ENCODE peak calls at places on chromosomes 6 and 20, in five cellular contexts. H is lower lobe of right lung, L is brain microvascular endothelial cell, R is A549, I is SJCRH30. N is an unnamed sample.
A peak's percentile ranks its signal among the peaks of the same experiment; 100 is the strongest.

GRCh38 chr6:124535746-124536145 is 426.5 kb upstream of the RNF217 start:
- DNase-seq in H (no peak), L (peak; percentile 70), R (peak; percentile 24), I (no peak), N (no peak)

GRCh38 chr6:30450908-30451818 is 38.1 kb upstream of the HLA-E start:
- DNase-seq in H (peak; percentile 71), L (peak; percentile 56), R (no peak), I (peak; percentile 9), N (no peak)

GRCh38 chr6:159169193-159169555 is at the start of gene FNDC1:
- DNase-seq in H (peak; percentile 61), L (no peak), R (peak; percentile 2), I (no peak), N (peak; percentile 52)

GRCh38 chr6:80528115-80528514 is 421.6 kb downstream of the BCKDHB start:
- DNase-seq in H (no peak), L (no peak), R (no peak), I (no peak), N (no peak)

GRCh38 chr20:13336308-13337089 is 115.4 kb downstream of the ISM1 start:
- DNase-seq in H (no peak), L (no peak), R (peak; percentile 96), I (no peak), N (no peak)

GRCh38 chr20:61308171-61308795 is 56.2 kb downstream of the CDH4 start:
- DNase-seq in H (no peak), L (no peak), R (no peak), I (no peak), N (no peak)

GRCh38 chr6:28311139-28311823 is 24.7 kb downstream of the ZSCAN31 start:
- DNase-seq in H (no peak), L (no peak), R (no peak), I (peak; percentile 65), N (peak; percentile 91)

GRCh38 chr20:42649716-42650115 is 540.0 kb downstream of the PTPRT start:
- DNase-seq in H (no peak), L (no peak), R (no peak), I (no peak), N (no peak)

GRCh38 chr6:31393932-31394331 is 9.5 kb upstream of the MICA start:
- DNase-seq in H (no peak), L (no peak), R (no peak), I (no peak), N (no peak)

GRCh38 chr20:25338112-25339023 is 52.3 kb downstream of the ABHD12 start:
- DNase-seq in H (no peak), L (no peak), R (peak; percentile 35), I (no peak), N (no peak)

GRCh38 chr20:9374480-9374879 is 139.9 kb upstream of the LAMP5 start:
- DNase-seq in H (no peak), L (no peak), R (no peak), I (no peak), N (no peak)

GRCh38 chr20:13008761-13009681 is at the start of gene SPTLC3:
- DNase-seq in H (no peak), L (peak; percentile 21), R (no peak), I (no peak), N (no peak)

GRCh38 chr20:61860588-61860987 is 205.1 kb downstream of the TAF4 start:
- DNase-seq in H (no peak), L (no peak), R (no peak), I (no peak), N (no peak)

GRCh38 chr20:58213112-58213511 is 15.3 kb downstream of the ANKRD60 start:
- DNase-seq in H (no peak), L (no peak), R (peak; percentile 29), I (no peak), N (no peak)

GRCh38 chr6:106287215-106287614 is 38.3 kb downstream of the ATG5 start:
- DNase-seq in H (no peak), L (no peak), R (no peak), I (no peak), N (no peak)

GRCh38 chr6:129329677-129330076 is 380.3 kb downstream of the ARHGAP18 start:
- DNase-seq in H (no peak), L (no peak), R (no peak), I (peak; percentile 3), N (no peak)

GRCh38 chr6:137044366-137045220 is at the start of gene IL20RA:
- DNase-seq in H (peak; percentile 74), L (no peak), R (no peak), I (no peak), N (peak; percentile 22)

GRCh38 chr6:8174571-8174970 is 72.2 kb upstream of the EEF1E1 start:
- DNase-seq in H (no peak), L (no peak), R (no peak), I (no peak), N (no peak)

GRCh38 chr6:105174512-105174911 is 5.3 kb downstream of the POPDC3 start:
- DNase-seq in H (no peak), L (no peak), R (peak; percentile 41), I (no peak), N (no peak)

GRCh38 chr6:122114733-122115132 is 284.7 kb upstream of the HSF2 start:
- DNase-seq in H (no peak), L (no peak), R (no peak), I (no peak), N (no peak)

GRCh38 chr6:132218063-132218696 is 183.1 kb downstream of the MOXD1 start:
- DNase-seq in H (no peak), L (peak; percentile 45), R (no peak), I (peak; percentile 47), N (no peak)

GRCh38 chr6:15769471-15770088 is 106.8 kb upstream of the DTNBP1 start:
- DNase-seq in H (no peak), L (no peak), R (no peak), I (peak; percentile 10), N (peak; percentile 47)

GRCh38 chr20:59586613-59587012 is 17.7 kb upstream of the PHACTR3 start:
- DNase-seq in H (no peak), L (no peak), R (no peak), I (no peak), N (no peak)

GRCh38 chr6:128363424-128363823 is 157.0 kb downstream of the PTPRK start:
- DNase-seq in H (no peak), L (no peak), R (no peak), I (no peak), N (no peak)

DNA sequence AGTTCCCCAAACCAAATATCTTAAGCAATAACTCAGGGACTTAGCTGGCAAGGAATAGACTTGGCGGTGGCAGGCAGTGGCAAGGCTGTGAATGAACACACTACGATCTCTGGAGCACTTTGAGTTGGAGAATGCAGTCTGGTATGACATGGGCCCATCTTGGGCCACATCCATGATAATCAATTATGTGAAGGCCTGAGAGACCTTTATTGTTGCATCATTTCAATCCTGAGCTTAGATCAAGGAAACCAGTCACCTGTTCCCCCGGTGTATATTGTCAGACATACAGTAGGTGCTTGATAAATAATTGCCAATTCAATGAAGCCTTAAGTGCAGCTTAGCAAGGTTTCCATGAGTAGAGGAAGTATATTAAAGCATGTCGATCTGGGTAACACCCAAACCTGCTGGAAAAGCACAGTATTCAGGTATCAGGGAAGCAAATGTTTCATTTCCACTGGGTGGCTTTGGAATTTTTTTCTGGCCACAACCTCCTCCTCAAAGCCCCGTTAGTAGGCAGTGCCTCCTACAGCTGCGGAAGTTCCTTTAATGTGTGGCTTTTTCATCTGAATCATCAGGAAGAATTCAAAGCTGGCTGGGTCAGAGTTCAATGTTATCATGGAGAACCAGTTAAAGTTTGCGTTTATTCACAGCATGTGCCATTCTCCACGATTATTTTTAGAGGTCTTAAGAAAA is 10.2 kb downstream of the CASS4 start:
- DNase-seq in H (no peak), L (peak; percentile 79), R (peak; percentile 21), I (peak; percentile 87), N (no peak)
- H3K27ac ChIP-seq in H (peak overlapping the region; percentile 22), L (peak overlapping the region; percentile 61), R (peak overlapping the region; percentile 60), I (peak overlapping the region; percentile 71), N (no peak overlapping the region)

GRCh38 chr6:52560462-52560861 is 16.4 kb downstream of the TRAM2 start:
- DNase-seq in H (no peak), L (peak; percentile 71), R (no peak), I (no peak), N (no peak)
- H3K27ac ChIP-seq in H (no peak overlapping the region), L (peak overlapping the region; percentile 85), R (peak overlapping the region; percentile 33), I (no peak overlapping the region), N (no peak overlapping the region)

GRCh38 chr6:146265051-146265450 is 236.2 kb downstream of the GRM1 start:
- DNase-seq in H (no peak), L (no peak), R (no peak), I (no peak), N (no peak)
- H3K27ac ChIP-seq in H (no peak overlapping the region), L (no peak overlapping the region), R (no peak overlapping the region), I (no peak overlapping the region), N (no peak overlapping the region)

DNA sequence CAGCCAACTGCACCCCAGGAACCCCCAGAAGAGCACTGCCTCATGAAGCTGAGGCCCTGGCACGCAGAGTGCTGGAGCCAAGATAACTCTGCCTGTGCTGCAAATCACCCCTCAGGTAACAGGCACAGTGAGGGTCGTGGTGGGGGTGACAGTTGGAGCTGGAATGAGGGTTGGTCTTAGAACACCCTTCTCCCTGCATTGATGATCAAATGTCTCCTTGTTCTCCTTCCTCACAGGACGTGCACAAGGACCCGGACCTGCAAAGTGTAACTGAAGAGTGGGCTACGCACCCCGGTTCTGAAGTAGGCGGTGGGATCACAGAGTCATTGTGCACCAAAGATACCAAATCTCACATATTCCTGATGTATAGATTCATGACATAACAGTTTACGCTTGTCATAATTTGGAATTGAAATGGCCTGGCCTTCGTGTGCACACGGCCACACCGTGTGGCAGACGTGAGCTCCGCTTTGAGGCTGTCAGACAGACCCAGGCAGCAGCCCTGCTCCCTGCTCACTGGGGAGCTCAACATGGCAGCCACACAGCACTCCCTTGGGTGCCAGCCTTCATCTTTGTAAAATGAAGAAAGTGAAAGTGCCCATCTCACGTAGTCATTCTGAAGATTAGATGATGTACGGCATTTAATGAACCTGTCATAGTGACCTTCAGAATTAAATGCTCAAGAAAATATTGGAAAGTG is 8.8 kb downstream of the THBS2 start:
- DNase-seq in H (no peak), L (no peak), R (no peak), I (no peak), N (no peak)
- H3K27ac ChIP-seq in H (no peak overlapping the region), L (no peak overlapping the region), R (no peak overlapping the region), I (no peak overlapping the region), N (no peak overlapping the region)

DNA sequence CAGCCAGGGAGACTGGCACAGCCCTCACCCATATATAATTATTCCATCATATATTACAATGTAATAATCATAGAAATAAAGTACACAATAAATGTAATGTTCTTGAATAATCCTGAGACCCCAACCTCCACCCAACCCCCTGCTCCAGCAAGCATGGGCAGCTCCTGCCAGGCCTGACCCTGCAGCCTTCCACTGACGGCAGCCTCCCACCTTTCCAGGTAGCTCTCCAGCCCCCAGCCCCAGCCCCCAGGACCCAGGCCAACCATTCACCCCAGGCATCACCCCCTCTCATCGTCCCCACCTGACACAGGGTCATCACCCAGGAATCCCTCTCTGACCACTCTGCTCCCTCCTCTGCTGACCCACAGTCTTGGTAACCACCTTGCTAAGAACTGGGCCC is 14.6 kb downstream of the TFEB start:
- DNase-seq in H (peak; percentile 23), L (no peak), R (no peak), I (no peak), N (no peak)
- H3K27ac ChIP-seq in H (no peak overlapping the region), L (no peak overlapping the region), R (peak overlapping the region; percentile 55), I (no peak overlapping the region), N (no peak overlapping the region)

GRCh38 chr6:157868835-157869234 is 45.8 kb downstream of the SNX9 start:
- DNase-seq in H (no peak), L (no peak), R (no peak), I (no peak), N (no peak)
- H3K27ac ChIP-seq in H (no peak overlapping the region), L (no peak overlapping the region), R (no peak overlapping the region), I (no peak overlapping the region), N (no peak overlapping the region)

N was measured in WERI-Rb-1.